ENCODE peak calls at places on chromosome 14, in nine cellular contexts. E is AG04449; S is breast epithelium; U is Peyer's patch; T is fibroblast of pulmonary artery; C is A549; L is GM06990; R is progenitor cell of endocrine pancreas; A is CD4-positive, alpha-beta T cell. M is an unnamed sample.

GRCh38 chr14:74952697-74953484 is 2.5 kb downstream of the PGF start:
- DNase-seq in E (no peak), S (no peak), U (no peak), T (no peak), C (no peak), L (no peak), R (no peak), A (no peak), M (no peak)

GRCh38 chr14:63492391-63492790 is 50.8 kb downstream of the PPP2R5E start:
- DNase-seq in E (peak; percentile 72), S (no peak), U (no peak), T (peak; percentile 51), C (peak; percentile 29), L (no peak), R (no peak), A (no peak), M (peak; percentile 79)

GRCh38 chr14:62436256-62436655 is 609.0 kb downstream of the KCNH5 start:
- DNase-seq in E (no peak), S (no peak), U (peak; percentile 47), T (no peak), C (no peak), L (no peak), R (no peak), A (no peak), M (no peak)

GRCh38 chr14:30709201-30709600 is 87.1 kb downstream of the SCFD1 start:
- DNase-seq in E (no peak), S (no peak), U (no peak), T (no peak), C (no peak), L (no peak), R (no peak), A (no peak), M (no peak)

GRCh38 chr14:98924046-98924445 is 348.0 kb downstream of the BCL11B start:
- DNase-seq in E (no peak), S (no peak), U (peak; percentile 33), T (no peak), C (no peak), L (no peak), R (no peak), A (no peak), M (no peak)

GRCh38 chr14:28375295-28375694 is 391.3 kb upstream of the FOXG1 start:
- DNase-seq in E (no peak), S (no peak), U (no peak), T (peak; percentile 69), C (peak; percentile 19), L (no peak), R (no peak), A (no peak), M (no peak)

GRCh38 chr14:90849787-90850444 is 33.7 kb upstream of the TTC7B start:
- DNase-seq in E (no peak), S (no peak), U (no peak), T (no peak), C (no peak), L (no peak), R (no peak), A (no peak), M (no peak)

GRCh38 chr14:73887704-73888459 is 1.2 kb downstream of the ZNF410 start:
- DNase-seq in E (no peak), S (no peak), U (no peak), T (no peak), C (no peak), L (no peak), R (no peak), A (no peak), M (no peak)

GRCh38 chr14:68376067-68376810 is 416.6 kb downstream of the ZFP36L1 start:
- DNase-seq in E (no peak), S (peak; percentile 55), U (no peak), T (no peak), C (no peak), L (no peak), R (no peak), A (no peak), M (no peak)

GRCh38 chr14:81193924-81194633 is 26.7 kb downstream of the GTF2A1 start:
- DNase-seq in E (no peak), S (no peak), U (no peak), T (no peak), C (no peak), L (no peak), R (no peak), A (no peak), M (no peak)

GRCh38 chr14:95303107-95303506 is 16.6 kb downstream of the CLMN start:
- DNase-seq in E (no peak), S (no peak), U (no peak), T (no peak), C (no peak), L (no peak), R (no peak), A (no peak), M (no peak)

GRCh38 chr14:47300801-47301200 is 374.6 kb downstream of the MDGA2 start:
- DNase-seq in E (no peak), S (no peak), U (no peak), T (peak; percentile 1), C (no peak), L (no peak), R (no peak), A (no peak), M (no peak)

GRCh38 chr14:21748869-21749303 is 75.3 kb upstream of the OR4E1 start:
- DNase-seq in E (no peak), S (no peak), U (peak; percentile 65), T (peak; percentile 56), C (peak; percentile 58), L (no peak), R (peak; percentile 19), A (peak; percentile 42), M (no peak)

GRCh38 chr14:33259764-33260163 is 321.1 kb downstream of the NPAS3 start:
- DNase-seq in E (no peak), S (no peak), U (no peak), T (no peak), C (no peak), L (no peak), R (no peak), A (no peak), M (no peak)

DNA sequence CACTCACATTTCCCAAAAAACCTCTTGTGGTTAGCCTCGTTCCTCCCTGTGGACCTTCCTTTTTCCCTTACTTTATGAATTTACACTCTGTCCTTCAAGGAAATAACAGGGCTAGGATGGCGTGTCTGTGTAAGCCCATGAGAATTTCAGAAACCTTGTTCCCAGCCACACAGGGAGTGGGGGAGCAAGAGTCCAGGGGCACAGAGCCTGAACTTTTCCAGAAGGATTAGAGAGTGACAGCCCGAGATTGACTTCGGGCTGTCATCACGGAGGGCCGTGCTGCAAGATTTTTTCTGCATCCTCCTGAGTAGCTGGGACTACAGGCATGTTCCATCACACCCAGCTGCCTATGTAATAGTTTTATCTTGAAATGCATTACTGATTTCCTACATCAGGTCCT is 14.4 kb downstream of the EVL start:
- DNase-seq in E (no peak), S (no peak), U (no peak), T (no peak), C (no peak), L (no peak), R (no peak), A (no peak), M (no peak)
- TF ChIP-seq CTCF in E (no peak), S (no peak), U (no peak), T (no peak), C (no peak), L (no peak), R (no peak), A (no peak), M (no peak)

GRCh38 chr14:38012056-38012455 is 195.6 kb upstream of the SSTR1 start:
- DNase-seq in E (no peak), S (no peak), U (no peak), T (no peak), C (no peak), L (no peak), R (no peak), A (no peak), M (no peak)

GRCh38 chr14:38016497-38016896 is 191.2 kb upstream of the SSTR1 start:
- DNase-seq in E (no peak), S (no peak), U (no peak), T (no peak), C (no peak), L (no peak), R (no peak), A (no peak), M (no peak)
- TF ChIP-seq CTCF in E (no peak), S (no peak), U (no peak), T (peak; percentile 37), C (no peak), L (peak; percentile 5), R (peak; percentile 37), A (no peak), M (peak; percentile 71)

GRCh38 chr14:105773584-105773983 is 247.2 kb downstream of the TMEM121 start:
- DNase-seq in E (no peak), S (no peak), U (no peak), T (no peak), C (no peak), L (no peak), R (no peak), A (no peak), M (no peak)

GRCh38 chr14:105776924-105777323 is 250.5 kb downstream of the TMEM121 start:
- DNase-seq in E (no peak), S (no peak), U (no peak), T (no peak), C (no peak), L (no peak), R (no peak), A (no peak), M (no peak)

DNA sequence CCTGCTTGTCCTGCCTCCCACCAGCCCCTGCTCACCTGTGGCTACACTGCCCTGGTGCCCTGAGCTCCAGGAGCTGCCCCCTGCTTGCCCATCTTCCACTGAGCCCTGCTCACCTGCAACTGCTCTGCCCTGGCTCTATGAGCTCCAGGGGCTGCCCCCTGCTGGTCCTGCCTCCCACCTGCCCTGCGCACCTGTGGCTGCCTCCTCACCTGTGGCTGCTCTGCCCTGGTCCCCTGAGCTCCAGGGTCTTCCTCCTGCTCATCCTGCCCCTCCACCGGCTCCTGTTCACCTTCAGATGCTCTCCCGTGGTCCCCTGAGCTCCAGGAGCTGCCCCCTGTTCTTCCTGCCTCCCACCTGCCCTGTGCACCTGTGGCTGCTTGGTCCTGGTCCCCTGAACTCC is 247.6 kb downstream of the TMEM121 start:
- DNase-seq in E (no peak), S (no peak), U (no peak), T (no peak), C (no peak), L (no peak), R (no peak), A (no peak), M (no peak)
- TF ChIP-seq CTCF in E (no peak), S (no peak), U (no peak), T (no peak), C (no peak), L (no peak), R (no peak), A (no peak), M (no peak)

GRCh38 chr14:37900582-37900981 is 305.2 kb downstream of the TTC6 start:
- DNase-seq in E (no peak), S (no peak), U (no peak), T (no peak), C (no peak), L (no peak), R (no peak), A (no peak), M (no peak)

GRCh38 chr14:37901978-37902377 is 305.7 kb upstream of the SSTR1 start:
- DNase-seq in E (peak; percentile 16), S (no peak), U (no peak), T (no peak), C (no peak), L (no peak), R (no peak), A (no peak), M (peak; percentile 83)

GRCh38 chr14:37899365-37899764 is 303.9 kb downstream of the TTC6 start:
- DNase-seq in E (no peak), S (no peak), U (no peak), T (no peak), C (no peak), L (no peak), R (no peak), A (no peak), M (no peak)

GRCh38 chr14:37903561-37904191 is 304.0 kb upstream of the SSTR1 start:
- DNase-seq in E (peak; percentile 9), S (no peak), U (no peak), T (peak; percentile 70), C (peak; percentile 53), L (no peak), R (no peak), A (no peak), M (peak; percentile 54)
- TF ChIP-seq CTCF in E (peak; percentile 25), S (peak; percentile 40), U (no peak), T (peak; percentile 47), C (peak; percentile 71), L (peak; percentile 31), R (peak; percentile 83), A (peak; percentile 52), M (peak; percentile 92)

M was measured in HFFc6.